ENCODE peak calls at places on chromosomes 16 and 17, in six cellular contexts. One of them, this sample, is unnamed.

GRCh38 chr17:73485130-73485529 is 159.1 kb downstream of the SDK2 start:
- DNase-seq in AG20443: no peak
- DNase-seq in NCI-H2081: no peak
- DNase-seq in SK-MEL-5: no peak
- DNase-seq in cardiac muscle cell: no peak
- DNase-seq in activated CD4-positive, alpha-beta memory T cell treated with anti-CD3 and anti-CD28 coated beads, Interleukin-2, amount 10 ng/mL, durations not matched to agents 7 days and 5 days: no peak
- DNase-seq in this sample: no peak

GRCh38 chr17:50382931-50383330 is 9.9 kb downstream of the EME1 start:
- DNase-seq in AG20443: no peak
- DNase-seq in SK-MEL-5: no peak
- DNase-seq in activated CD4-positive, alpha-beta memory T cell treated with anti-CD3 and anti-CD28 coated beads, Interleukin-2, amount 10 ng/mL, durations not matched to agents 7 days and 5 days: no peak
- DNase-seq in NCI-H2081: no peak
- DNase-seq in cardiac muscle cell: no peak
- DNase-seq in this sample: no peak

GRCh38 chr16:49775581-49775980 is 80.3 kb downstream of the ZNF423 start:
- DNase-seq in activated CD4-positive, alpha-beta memory T cell treated with anti-CD3 and anti-CD28 coated beads, Interleukin-2, amount 10 ng/mL, durations not matched to agents 7 days and 5 days: no peak
- DNase-seq in SK-MEL-5: no peak
- DNase-seq in cardiac muscle cell: no peak
- DNase-seq in NCI-H2081: no peak
- DNase-seq in AG20443: no peak
- DNase-seq in this sample: no peak

GRCh38 chr16:63217011-63217410 is 1180.8 kb upstream of the CDH8 start:
- DNase-seq in cardiac muscle cell: no peak
- DNase-seq in SK-MEL-5: no peak
- DNase-seq in NCI-H2081: no peak
- DNase-seq in activated CD4-positive, alpha-beta memory T cell treated with anti-CD3 and anti-CD28 coated beads, Interleukin-2, amount 10 ng/mL, durations not matched to agents 7 days and 5 days: no peak
- DNase-seq in AG20443: no peak
- DNase-seq in this sample: no peak

GRCh38 chr16:7550096-7550495 is 217.5 kb downstream of the RBFOX1 start:
- DNase-seq in cardiac muscle cell: no peak
- DNase-seq in SK-MEL-5: no peak
- DNase-seq in NCI-H2081: no peak
- DNase-seq in AG20443: no peak
- DNase-seq in activated CD4-positive, alpha-beta memory T cell treated with anti-CD3 and anti-CD28 coated beads, Interleukin-2, amount 10 ng/mL, durations not matched to agents 7 days and 5 days: no peak
- DNase-seq in this sample: no peak

GRCh38 chr17:46036491-46036890 is 37.4 kb downstream of the STH start:
- DNase-seq in AG20443: no peak
- DNase-seq in activated CD4-positive, alpha-beta memory T cell treated with anti-CD3 and anti-CD28 coated beads, Interleukin-2, amount 10 ng/mL, durations not matched to agents 7 days and 5 days: no peak
- DNase-seq in SK-MEL-5: no peak
- DNase-seq in cardiac muscle cell: no peak
- DNase-seq in NCI-H2081: no peak
- DNase-seq in this sample: no peak

GRCh38 chr16:28186752-28187151 is 25.0 kb downstream of the XPO6 start:
- DNase-seq in NCI-H2081: no peak
- DNase-seq in SK-MEL-5: no peak
- DNase-seq in AG20443: no peak
- DNase-seq in cardiac muscle cell: no peak
- DNase-seq in activated CD4-positive, alpha-beta memory T cell treated with anti-CD3 and anti-CD28 coated beads, Interleukin-2, amount 10 ng/mL, durations not matched to agents 7 days and 5 days: no peak
- DNase-seq in this sample: no peak

GRCh38 chr16:66842765-66843164 is 1.4 kb upstream of the CA7 start:
- DNase-seq in activated CD4-positive, alpha-beta memory T cell treated with anti-CD3 and anti-CD28 coated beads, Interleukin-2, amount 10 ng/mL, durations not matched to agents 7 days and 5 days: no peak
- DNase-seq in NCI-H2081: peak; percentile 28
- DNase-seq in AG20443: no peak
- DNase-seq in cardiac muscle cell: no peak
- DNase-seq in SK-MEL-5: no peak
- DNase-seq in this sample: no peak

GRCh38 chr16:53055603-53056527 is 1.1 kb downstream of the CHD9 start:
- DNase-seq in NCI-H2081: peak; percentile 24
- DNase-seq in activated CD4-positive, alpha-beta memory T cell treated with anti-CD3 and anti-CD28 coated beads, Interleukin-2, amount 10 ng/mL, durations not matched to agents 7 days and 5 days: peak; percentile 19
- DNase-seq in AG20443: peak; percentile 41
- DNase-seq in cardiac muscle cell: peak; percentile 96
- DNase-seq in SK-MEL-5: peak; percentile 61
- DNase-seq in this sample: no peak

GRCh38 chr17:78206298-78206697 is 7.8 kb upstream of the BIRC5 start:
- DNase-seq in SK-MEL-5: peak; percentile 57
- DNase-seq in cardiac muscle cell: no peak
- DNase-seq in AG20443: no peak
- DNase-seq in activated CD4-positive, alpha-beta memory T cell treated with anti-CD3 and anti-CD28 coated beads, Interleukin-2, amount 10 ng/mL, durations not matched to agents 7 days and 5 days: no peak
- DNase-seq in NCI-H2081: no peak
- DNase-seq in this sample: no peak

GRCh38 chr16:12509121-12509520 is 294.6 kb downstream of the CPPED1 start:
- DNase-seq in NCI-H2081: no peak
- DNase-seq in AG20443: no peak
- DNase-seq in cardiac muscle cell: no peak
- DNase-seq in SK-MEL-5: no peak
- DNase-seq in activated CD4-positive, alpha-beta memory T cell treated with anti-CD3 and anti-CD28 coated beads, Interleukin-2, amount 10 ng/mL, durations not matched to agents 7 days and 5 days: no peak
- DNase-seq in this sample: no peak

GRCh38 chr17:82088838-82089722 is 9.0 kb downstream of the FASN start:
- DNase-seq in cardiac muscle cell: no peak
- DNase-seq in AG20443: no peak
- DNase-seq in NCI-H2081: no peak
- DNase-seq in SK-MEL-5: no peak
- DNase-seq in activated CD4-positive, alpha-beta memory T cell treated with anti-CD3 and anti-CD28 coated beads, Interleukin-2, amount 10 ng/mL, durations not matched to agents 7 days and 5 days: no peak
- DNase-seq in this sample: no peak

GRCh38 chr17:41617136-41617535 is 4.6 kb upstream of the KRT16 start:
- DNase-seq in cardiac muscle cell: no peak
- DNase-seq in AG20443: no peak
- DNase-seq in activated CD4-positive, alpha-beta memory T cell treated with anti-CD3 and anti-CD28 coated beads, Interleukin-2, amount 10 ng/mL, durations not matched to agents 7 days and 5 days: no peak
- DNase-seq in NCI-H2081: no peak
- DNase-seq in SK-MEL-5: no peak
- DNase-seq in this sample: no peak

GRCh38 chr17:80445152-80446110 is 30.5 kb downstream of the ENDOV start:
- DNase-seq in NCI-H2081: no peak
- DNase-seq in SK-MEL-5: no peak
- DNase-seq in activated CD4-positive, alpha-beta memory T cell treated with anti-CD3 and anti-CD28 coated beads, Interleukin-2, amount 10 ng/mL, durations not matched to agents 7 days and 5 days: no peak
- DNase-seq in AG20443: no peak
- DNase-seq in cardiac muscle cell: no peak
- DNase-seq in this sample: no peak

GRCh38 chr17:249236-249993 is 68.0 kb upstream of the DOC2B start:
- DNase-seq in AG20443: no peak
- DNase-seq in SK-MEL-5: no peak
- DNase-seq in activated CD4-positive, alpha-beta memory T cell treated with anti-CD3 and anti-CD28 coated beads, Interleukin-2, amount 10 ng/mL, durations not matched to agents 7 days and 5 days: no peak
- DNase-seq in NCI-H2081: no peak
- DNase-seq in cardiac muscle cell: no peak
- DNase-seq in this sample: no peak

GRCh38 chr17:68378202-68379149 is 78.8 kb downstream of the WIPI1 start:
- DNase-seq in cardiac muscle cell: peak; percentile 96
- DNase-seq in AG20443: peak; percentile 92
- DNase-seq in SK-MEL-5: peak; percentile 100
- DNase-seq in activated CD4-positive, alpha-beta memory T cell treated with anti-CD3 and anti-CD28 coated beads, Interleukin-2, amount 10 ng/mL, durations not matched to agents 7 days and 5 days: no peak
- DNase-seq in NCI-H2081: peak; percentile 60
- DNase-seq in this sample: no peak

GRCh38 chr16:23960081-23960499 is 124.3 kb downstream of the PRKCB start:
- DNase-seq in NCI-H2081: no peak
- DNase-seq in activated CD4-positive, alpha-beta memory T cell treated with anti-CD3 and anti-CD28 coated beads, Interleukin-2, amount 10 ng/mL, durations not matched to agents 7 days and 5 days: no peak
- DNase-seq in SK-MEL-5: no peak
- DNase-seq in cardiac muscle cell: no peak
- DNase-seq in AG20443: no peak
- DNase-seq in this sample: no peak

GRCh38 chr16:66406534-66407368 is 20.3 kb upstream of the BEAN1 start:
- DNase-seq in NCI-H2081: peak; percentile 32
- DNase-seq in activated CD4-positive, alpha-beta memory T cell treated with anti-CD3 and anti-CD28 coated beads, Interleukin-2, amount 10 ng/mL, durations not matched to agents 7 days and 5 days: peak; percentile 90
- DNase-seq in SK-MEL-5: peak; percentile 75
- DNase-seq in cardiac muscle cell: peak; percentile 75
- DNase-seq in AG20443: peak; percentile 95
- DNase-seq in this sample: peak; percentile 90

GRCh38 chr17:48037036-48037881 is at the start of gene COPZ2:
- DNase-seq in SK-MEL-5: peak; percentile 43
- DNase-seq in activated CD4-positive, alpha-beta memory T cell treated with anti-CD3 and anti-CD28 coated beads, Interleukin-2, amount 10 ng/mL, durations not matched to agents 7 days and 5 days: peak; percentile 75
- DNase-seq in AG20443: peak; percentile 71
- DNase-seq in NCI-H2081: no peak
- DNase-seq in cardiac muscle cell: peak; percentile 61
- DNase-seq in this sample: peak; percentile 55

GRCh38 chr17:81831957-81832607 is 1.0 kb downstream of the MCRIP1 start:
- DNase-seq in activated CD4-positive, alpha-beta memory T cell treated with anti-CD3 and anti-CD28 coated beads, Interleukin-2, amount 10 ng/mL, durations not matched to agents 7 days and 5 days: peak; percentile 68
- DNase-seq in SK-MEL-5: no peak
- DNase-seq in cardiac muscle cell: no peak
- DNase-seq in NCI-H2081: peak; percentile 53
- DNase-seq in AG20443: peak; percentile 52
- DNase-seq in this sample: peak; percentile 26

GRCh38 chr16:48332978-48333377 is 52.2 kb downstream of the SIAH1 start:
- DNase-seq in cardiac muscle cell: no peak
- DNase-seq in SK-MEL-5: no peak
- DNase-seq in activated CD4-positive, alpha-beta memory T cell treated with anti-CD3 and anti-CD28 coated beads, Interleukin-2, amount 10 ng/mL, durations not matched to agents 7 days and 5 days: no peak
- DNase-seq in AG20443: no peak
- DNase-seq in NCI-H2081: no peak
- DNase-seq in this sample: no peak

GRCh38 chr17:40341808-40342574 is 22.5 kb downstream of the GJD3 start:
- DNase-seq in cardiac muscle cell: peak; percentile 86
- DNase-seq in AG20443: peak; percentile 86
- DNase-seq in SK-MEL-5: peak; percentile 51
- DNase-seq in NCI-H2081: peak; percentile 32
- DNase-seq in activated CD4-positive, alpha-beta memory T cell treated with anti-CD3 and anti-CD28 coated beads, Interleukin-2, amount 10 ng/mL, durations not matched to agents 7 days and 5 days: peak; percentile 29
- DNase-seq in this sample: no peak

GRCh38 chr17:44024271-44024663 is 9.5 kb upstream of the TMEM101 start:
- DNase-seq in AG20443: no peak
- DNase-seq in cardiac muscle cell: no peak
- DNase-seq in SK-MEL-5: no peak
- DNase-seq in NCI-H2081: peak; percentile 99
- DNase-seq in activated CD4-positive, alpha-beta memory T cell treated with anti-CD3 and anti-CD28 coated beads, Interleukin-2, amount 10 ng/mL, durations not matched to agents 7 days and 5 days: no peak
- DNase-seq in this sample: no peak

GRCh38 chr17:51322390-51323029 is 62.2 kb downstream of the UTP18 start:
- DNase-seq in AG20443: no peak
- DNase-seq in SK-MEL-5: peak; percentile 76
- DNase-seq in activated CD4-positive, alpha-beta memory T cell treated with anti-CD3 and anti-CD28 coated beads, Interleukin-2, amount 10 ng/mL, durations not matched to agents 7 days and 5 days: no peak
- DNase-seq in NCI-H2081: peak; percentile 76
- DNase-seq in cardiac muscle cell: peak; percentile 51
- DNase-seq in this sample: no peak

GRCh38 chr16:53664724-53665345 is 38.8 kb downstream of the RPGRIP1L start:
- DNase-seq in NCI-H2081: no peak
- DNase-seq in cardiac muscle cell: peak; percentile 91
- DNase-seq in SK-MEL-5: no peak
- DNase-seq in activated CD4-positive, alpha-beta memory T cell treated with anti-CD3 and anti-CD28 coated beads, Interleukin-2, amount 10 ng/mL, durations not matched to agents 7 days and 5 days: no peak
- DNase-seq in AG20443: peak; percentile 72
- DNase-seq in this sample: no peak

GRCh38 chr17:79054200-79054599 is 20.4 kb upstream of the ENGASE start:
- DNase-seq in AG20443: no peak
- DNase-seq in SK-MEL-5: no peak
- DNase-seq in activated CD4-positive, alpha-beta memory T cell treated with anti-CD3 and anti-CD28 coated beads, Interleukin-2, amount 10 ng/mL, durations not matched to agents 7 days and 5 days: no peak
- DNase-seq in cardiac muscle cell: no peak
- DNase-seq in NCI-H2081: no peak
- DNase-seq in this sample: no peak

GRCh38 chr16:74521691-74522090 is 85.2 kb downstream of the GLG1 start:
- DNase-seq in NCI-H2081: no peak
- DNase-seq in cardiac muscle cell: peak; percentile 49
- DNase-seq in SK-MEL-5: no peak
- DNase-seq in activated CD4-positive, alpha-beta memory T cell treated with anti-CD3 and anti-CD28 coated beads, Interleukin-2, amount 10 ng/mL, durations not matched to agents 7 days and 5 days: no peak
- DNase-seq in AG20443: peak; percentile 49
- DNase-seq in this sample: no peak

GRCh38 chr17:69414408-69415274 is at the start of gene MAP2K6:
- DNase-seq in NCI-H2081: peak; percentile 89
- DNase-seq in cardiac muscle cell: peak; percentile 80
- DNase-seq in activated CD4-positive, alpha-beta memory T cell treated with anti-CD3 and anti-CD28 coated beads, Interleukin-2, amount 10 ng/mL, durations not matched to agents 7 days and 5 days: peak; percentile 85
- DNase-seq in AG20443: peak; percentile 87
- DNase-seq in SK-MEL-5: peak; percentile 94
- DNase-seq in this sample: peak; percentile 72

GRCh38 chr17:5516060-5516792 is 29.9 kb downstream of the MIS12 start:
- DNase-seq in activated CD4-positive, alpha-beta memory T cell treated with anti-CD3 and anti-CD28 coated beads, Interleukin-2, amount 10 ng/mL, durations not matched to agents 7 days and 5 days: no peak
- DNase-seq in AG20443: peak; percentile 93
- DNase-seq in NCI-H2081: no peak
- DNase-seq in cardiac muscle cell: peak; percentile 89
- DNase-seq in SK-MEL-5: no peak
- DNase-seq in this sample: no peak

GRCh38 chr17:21304091-21304490 is 19.6 kb downstream of the MAP2K3 start:
- DNase-seq in cardiac muscle cell: no peak
- DNase-seq in AG20443: peak; percentile 12
- DNase-seq in activated CD4-positive, alpha-beta memory T cell treated with anti-CD3 and anti-CD28 coated beads, Interleukin-2, amount 10 ng/mL, durations not matched to agents 7 days and 5 days: no peak
- DNase-seq in NCI-H2081: no peak
- DNase-seq in SK-MEL-5: no peak
- DNase-seq in this sample: no peak

This sample was measured in effector CD4-positive, alpha-beta T cell.